ENCODE peak calls at places on chromosome 13, in six cellular contexts. I, Q, L, G, S and P are unnamed samples.

GRCh38 chr13:50599927-50600326 is 243.6 kb downstream of the DLEU7 start:
- DNase-seq in G (no peak), Q (no peak), L (no peak), I (no peak), S (no peak), P (no peak)

GRCh38 chr13:53144826-53145225 is 116.2 kb downstream of the OLFM4 start:
- DNase-seq in G (no peak), S (no peak), Q (no peak), I (no peak), L (no peak), P (no peak)

GRCh38 chr13:44326961-44327360 is 46.7 kb upstream of the SERP2 start:
- DNase-seq in Q (no peak), S (no peak), G (no peak), I (no peak), L (no peak), P (no peak)

GRCh38 chr13:20904908-20905307 is 2.4 kb upstream of the XPO4 start:
- DNase-seq in S (no peak), Q (no peak), G (no peak), I (no peak), L (no peak), P (no peak)

GRCh38 chr13:60162096-60162495 is 1.6 kb downstream of the DIAPH3 start:
- DNase-seq in Q (no peak), I (no peak), G (no peak), S (no peak), L (no peak), P (no peak)

GRCh38 chr13:65656740-65657329 is 1573.3 kb downstream of the PCDH9 start:
- DNase-seq in L (no peak), Q (peak), I (no peak), G (no peak), S (no peak), P (no peak)

GRCh38 chr13:48975101-48975925 is at the start of gene FNDC3A:
- DNase-seq in Q (peak), I (peak), G (peak), L (peak), S (no peak), P (peak)

GRCh38 chr13:90205081-90205480 is 1142.4 kb upstream of the MIR17HG start:
- DNase-seq in Q (no peak), G (no peak), L (no peak), I (no peak), S (no peak), P (no peak)

GRCh38 chr13:33678906-33679657 is 138.9 kb upstream of the RFC3 start:
- DNase-seq in L (peak), I (peak), G (peak), S (peak), Q (no peak), P (no peak)

GRCh38 chr13:44919103-44919804 is 70.0 kb downstream of the NUFIP1 start:
- DNase-seq in L (no peak), I (no peak), Q (no peak), G (no peak), S (no peak), P (no peak)

GRCh38 chr13:29596064-29596418 is 553 bp upstream of the SLC7A1 start:
- DNase-seq in L (no peak), Q (no peak), I (no peak), S (no peak), G (no peak), P (no peak)

GRCh38 chr13:29597246-29597645 is 1.8 kb upstream of the SLC7A1 start:
- DNase-seq in G (no peak), L (no peak), S (no peak), I (no peak), Q (no peak), P (no peak)

GRCh38 chr13:29594310-29594709 is 1.2 kb downstream of the SLC7A1 start:
- DNase-seq in S (no peak), G (peak), I (no peak), Q (no peak), L (peak), P (no peak)

GRCh38 chr13:29594710-29595379 is 643 bp downstream of the SLC7A1 start:
- DNase-seq in G (peak), Q (peak), I (peak), S (peak), L (peak), P (peak)

GRCh38 chr13:29595380-29596063 is at the start of gene SLC7A1:
- DNase-seq in I (peak), S (peak), G (peak), L (peak), Q (peak), P (peak)
- TF ChIP-seq CTCF in I (no peak), S (no peak), G (no peak), L (peak), Q (no peak), P (no peak)

GRCh38 chr13:63048648-63049047 is 1633.0 kb upstream of the PCDH20 start:
- DNase-seq in G (no peak), I (no peak), L (no peak), Q (no peak), S (no peak), P (no peak)
- TF ChIP-seq CTCF in G (no peak), I (no peak), L (no peak), Q (no peak), S (no peak), P (peak)

DNA sequence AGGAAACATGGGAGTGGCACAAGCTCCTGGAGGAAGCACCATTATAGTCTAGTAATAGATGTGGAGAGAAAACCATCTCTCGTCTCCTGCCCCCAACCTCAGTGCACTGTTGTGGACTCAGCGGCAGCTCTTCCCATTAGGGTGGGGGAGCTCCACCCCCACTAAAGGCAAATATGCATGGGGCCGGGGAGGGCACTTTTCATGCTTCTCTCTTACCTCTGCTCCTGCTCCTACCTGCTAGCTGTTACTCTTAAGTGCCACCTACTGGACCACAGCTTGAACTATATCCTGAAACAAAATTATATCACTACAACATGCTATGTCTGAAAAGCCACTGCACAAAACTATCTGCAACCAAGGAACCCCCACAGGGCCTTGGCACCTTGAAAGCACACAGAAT is 112.6 kb upstream of the DACH1 start:
- DNase-seq in G (no peak), L (no peak), Q (peak), S (no peak), I (no peak), P (no peak)
- TF ChIP-seq CTCF in G (no peak), L (no peak), Q (peak), S (no peak), I (no peak), P (peak)

GRCh38 chr13:102399791-102400618 is 1.8 kb downstream of the FGF14 start:
- DNase-seq in I (peak), S (no peak), L (no peak), G (peak), Q (no peak), P (no peak)
- TF ChIP-seq CTCF in I (no peak), S (no peak), L (no peak), G (no peak), Q (no peak), P (no peak)